ENCODE peak calls at places on chromosomes 7 and 10, in four cellular contexts. S is CD8-positive, alpha-beta memory T cell; O is osteoblast; Z is A549. D is an unnamed sample.

GRCh38 chr7:155058861-155059355 is 11.2 kb upstream of the HTR5A start:
- DNase-seq in Z (no peak), O (no peak), S (no peak), D (no peak)

GRCh38 chr7:19122018-19122588 is 4.7 kb upstream of the TWIST1 start:
- DNase-seq in O (peak; percentile 80), Z (peak; percentile 47), S (no peak), D (no peak)

GRCh38 chr10:15824498-15824897 is 35.8 kb downstream of the MINDY3 start:
- DNase-seq in Z (peak; percentile 9), S (no peak), O (no peak), D (no peak)

GRCh38 chr10:125836746-125837145 is 13.4 kb downstream of the BCCIP start:
- DNase-seq in Z (no peak), S (no peak), O (no peak), D (no peak)

GRCh38 chr10:80471009-80471408 is 16.9 kb downstream of the TSPAN14 start:
- DNase-seq in Z (no peak), S (no peak), O (no peak), D (no peak)

GRCh38 chr7:21469894-21470293 is 42.0 kb downstream of the SP4 start:
- DNase-seq in Z (no peak), O (no peak), S (no peak), D (no peak)

GRCh38 chr7:141430426-141431142 is 120.6 kb upstream of the AGK start:
- DNase-seq in Z (no peak), S (no peak), O (no peak), D (no peak)

GRCh38 chr7:36440880-36441279 is 51.2 kb downstream of the ANLN start:
- DNase-seq in S (no peak), Z (peak; percentile 37), O (peak; percentile 52), D (no peak)

GRCh38 chr7:5172196-5172800 is 17.7 kb upstream of the WIPI2 start:
- DNase-seq in Z (no peak), S (no peak), O (no peak), D (no peak)

GRCh38 chr7:106114735-106115383 is 2.7 kb upstream of the SYPL1 start:
- DNase-seq in O (no peak), Z (no peak), S (no peak), D (no peak)

DNA sequence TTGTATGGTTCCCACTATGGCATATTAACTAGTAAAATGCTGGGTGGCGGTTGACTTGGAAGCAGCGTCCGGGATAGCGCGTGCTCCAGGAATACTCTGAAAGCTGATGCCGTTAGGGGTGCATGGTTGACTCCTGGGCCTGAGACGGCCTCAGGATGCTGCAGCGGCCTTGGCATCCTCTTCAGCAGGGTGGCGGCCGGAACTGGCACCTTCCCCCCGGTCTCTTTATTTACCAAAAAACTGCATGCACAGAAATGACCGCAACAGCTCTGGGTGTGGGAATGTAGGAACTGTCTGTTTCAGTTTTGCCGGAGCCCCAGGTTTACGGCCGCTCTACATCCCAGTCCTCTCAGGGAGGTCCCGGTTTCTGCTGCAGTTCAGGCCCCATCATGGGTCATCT is 28.8 kb downstream of the PFKP start:
- DNase-seq in Z (no peak), S (no peak), O (peak; percentile 92), D (no peak)
- H3K4me1 ChIP-seq in Z (peaks cover 86% of the 10 kb centered on the region), S (peaks cover 18% of the 10 kb centered on the region), O (peaks cover 54% of the 10 kb centered on the region), D (peaks cover 87% of the 10 kb centered on the region)

DNA sequence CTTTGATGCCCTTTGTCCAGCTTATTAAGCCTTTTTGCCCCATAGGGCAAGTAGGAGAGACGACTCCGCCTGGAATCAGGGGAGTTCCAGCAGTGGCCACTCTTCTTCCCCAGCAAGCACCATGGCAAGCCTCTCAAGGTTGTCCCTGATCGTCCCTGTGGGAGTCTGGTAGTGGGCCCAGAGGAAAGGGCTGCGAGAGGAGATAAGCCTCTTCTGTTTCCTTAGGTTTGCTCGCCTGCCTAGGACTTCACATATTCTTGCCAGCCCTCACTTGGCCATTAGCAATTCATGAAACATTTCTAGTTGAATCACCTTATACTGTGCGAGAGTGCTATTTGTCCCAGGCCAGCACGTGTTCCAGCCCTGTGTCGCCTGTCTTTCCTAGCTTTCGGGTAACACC is 47.8 kb upstream of the CPN1 start:
- DNase-seq in O (no peak), Z (no peak), S (no peak), D (no peak)
- H3K4me3 ChIP-seq in O (no peak overlapping the region), Z (no peak overlapping the region), S (no peak overlapping the region), D (no peak overlapping the region)

GRCh38 chr10:102801978-102802377 is 35.2 kb downstream of the CYP17A1 start:
- DNase-seq in S (no peak), Z (no peak), O (no peak), D (no peak)
- H3K4me1 ChIP-seq in S (peaks cover 2% of the 10 kb centered on the region), Z (peaks cover 3% of the 10 kb centered on the region), O (peaks cover 36% of the 10 kb centered on the region), D (peaks cover 44% of the 10 kb centered on the region)

DNA sequence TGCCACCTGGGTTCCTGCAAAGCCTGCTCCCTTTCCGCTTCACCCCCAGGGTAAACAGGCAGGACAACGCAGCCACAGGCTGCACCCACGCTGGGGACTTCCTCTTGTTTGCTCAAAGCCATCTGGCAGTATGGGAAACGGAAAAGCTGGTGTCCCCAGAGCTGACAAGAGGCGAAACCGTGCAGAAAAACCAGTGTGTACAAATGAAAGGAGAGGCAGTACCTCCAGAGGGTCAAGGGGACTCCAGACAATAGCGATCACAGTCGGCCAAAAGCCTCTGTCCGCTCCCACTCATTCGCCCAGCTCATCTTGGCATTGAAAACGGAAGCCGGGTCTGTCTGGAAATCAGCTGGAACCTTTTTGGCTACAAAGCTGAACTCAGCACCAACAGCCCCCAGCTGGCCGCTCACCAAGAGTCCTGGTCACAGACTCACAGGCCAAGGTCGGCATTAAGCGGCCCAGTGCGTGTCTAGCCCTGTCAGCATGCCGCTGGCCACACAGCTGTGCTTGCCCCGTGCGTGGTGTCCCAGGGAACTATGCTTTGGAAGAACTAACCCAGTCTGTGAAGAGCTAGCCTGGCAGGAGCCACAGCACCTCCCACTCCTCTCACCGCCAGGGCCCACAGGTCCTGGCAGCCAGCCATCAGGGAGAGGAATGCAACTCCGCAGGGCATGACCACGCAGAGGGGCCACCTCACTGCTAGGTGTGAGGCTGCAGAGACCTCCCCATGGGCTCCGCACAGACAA is 10.4 kb downstream of the TNS3 start:
- DNase-seq in Z (peak; percentile 81), S (no peak), O (peak; percentile 91), D (no peak)
- H3K4me3 ChIP-seq in Z (peak overlapping the region; percentile 10), S (no peak overlapping the region), O (peak overlapping the region; percentile 42), D (no peak overlapping the region)

GRCh38 chr10:98611432-98611831 is 164.7 kb upstream of the HPS1 start:
- DNase-seq in Z (no peak), O (no peak), S (no peak), D (no peak)
- H3K4me1 ChIP-seq in Z (no peaks in the 10 kb centered on the region), O (no peaks in the 10 kb centered on the region), S (no peaks in the 10 kb centered on the region), D (no peaks in the 10 kb centered on the region)

D was measured in esophagus squamous epithelium.